ENCODE peak calls at places on chromosomes 2 and 18, in four cellular contexts. One of them, this sample, is unnamed.

GRCh38 chr18:8706545-8706980 is 1.2 kb downstream of the MTCL1 start:
- DNase-seq in HepG2: no peak
- DNase-seq in GM12878: no peak
- DNase-seq in H1: no peak
- DNase-seq in this sample: no peak

GRCh38 chr18:24031916-24032315 is 17.4 kb downstream of the TTC39C start:
- DNase-seq in GM12878: no peak
- DNase-seq in H1: no peak
- DNase-seq in HepG2: no peak
- DNase-seq in this sample: no peak

GRCh38 chr2:241941691-241942301 is 72.3 kb downstream of the RTP5 start:
- DNase-seq in HepG2: no peak
- DNase-seq in H1: no peak
- DNase-seq in GM12878: no peak
- DNase-seq in this sample: no peak

GRCh38 chr18:13356032-13356431 is 137.5 kb downstream of the LDLRAD4 start:
- DNase-seq in HepG2: no peak
- DNase-seq in H1: no peak
- DNase-seq in GM12878: no peak
- DNase-seq in this sample: no peak

GRCh38 chr2:213214209-213214608 is 62.8 kb upstream of the IKZF2 start:
- DNase-seq in HepG2: no peak
- DNase-seq in GM12878: no peak
- DNase-seq in H1: no peak
- DNase-seq in this sample: no peak

GRCh38 chr18:63119647-63120046 is 199.9 kb downstream of the BCL2 start:
- DNase-seq in GM12878: no peak
- DNase-seq in HepG2: peak; percentile 6
- DNase-seq in H1: no peak
- DNase-seq in this sample: peak; percentile 33

GRCh38 chr2:144102386-144102785 is 417.5 kb downstream of the ZEB2 start:
- DNase-seq in GM12878: no peak
- DNase-seq in H1: no peak
- DNase-seq in HepG2: no peak
- DNase-seq in this sample: no peak

GRCh38 chr2:1658394-1659151 is 85.7 kb downstream of the PXDN start:
- DNase-seq in H1: no peak
- DNase-seq in HepG2: no peak
- DNase-seq in GM12878: no peak
- DNase-seq in this sample: no peak

GRCh38 chr18:50277935-50278334 is 3.4 kb downstream of the MBD1 start:
- DNase-seq in HepG2: no peak
- DNase-seq in H1: no peak
- DNase-seq in GM12878: no peak
- DNase-seq in this sample: no peak

GRCh38 chr2:12202702-12203101 is 456.3 kb downstream of the LPIN1 start:
- DNase-seq in HepG2: no peak
- DNase-seq in GM12878: no peak
- DNase-seq in H1: no peak
- DNase-seq in this sample: no peak

GRCh38 chr18:28109781-28110460 is 67.0 kb downstream of the CDH2 start:
- DNase-seq in HepG2: no peak
- DNase-seq in H1: no peak
- DNase-seq in GM12878: no peak
- DNase-seq in this sample: no peak

GRCh38 chr2:85057236-85057635 is 76.0 kb upstream of the TCF7L1 start:
- DNase-seq in H1: no peak
- DNase-seq in GM12878: no peak
- DNase-seq in HepG2: no peak
- DNase-seq in this sample: no peak

GRCh38 chr18:31825772-31826171 is 65.1 kb upstream of the SLC25A52 start:
- DNase-seq in GM12878: peak; percentile 31
- DNase-seq in HepG2: no peak
- DNase-seq in H1: peak; percentile 78
- DNase-seq in this sample: no peak

GRCh38 chr18:8264861-8265411 is 344.3 kb upstream of the RAB12 start:
- DNase-seq in H1: no peak
- DNase-seq in HepG2: peak; percentile 17
- DNase-seq in GM12878: no peak
- DNase-seq in this sample: no peak

GRCh38 chr18:50817898-50818250 is 1.9 kb downstream of the MRO start:
- DNase-seq in GM12878: no peak
- DNase-seq in HepG2: no peak
- DNase-seq in H1: no peak
- DNase-seq in this sample: no peak

GRCh38 chr2:205580591-205580990 is 101.7 kb upstream of the NRP2 start:
- DNase-seq in H1: no peak
- DNase-seq in HepG2: no peak
- DNase-seq in GM12878: no peak
- DNase-seq in this sample: no peak

GRCh38 chr2:192099742-192100141 is 95.0 kb downstream of the TMEFF2 start:
- DNase-seq in H1: no peak
- DNase-seq in GM12878: no peak
- DNase-seq in HepG2: no peak
- DNase-seq in this sample: no peak

GRCh38 chr2:72932045-72932444 is 14.7 kb downstream of the EMX1 start:
- DNase-seq in HepG2: no peak
- DNase-seq in H1: no peak
- DNase-seq in GM12878: no peak
- DNase-seq in this sample: no peak

GRCh38 chr2:19244460-19245363 is 113.7 kb downstream of the OSR1 start:
- DNase-seq in H1: no peak
- DNase-seq in HepG2: no peak
- DNase-seq in GM12878: no peak
- DNase-seq in this sample: no peak

GRCh38 chr2:117960231-117960630 is 53.6 kb downstream of the CCDC93 start:
- DNase-seq in H1: no peak
- DNase-seq in GM12878: no peak
- DNase-seq in HepG2: no peak
- DNase-seq in this sample: no peak

GRCh38 chr2:177740718-177741117 is 331.9 kb downstream of the PDE11A start:
- DNase-seq in HepG2: no peak
- DNase-seq in H1: no peak
- DNase-seq in GM12878: no peak
- DNase-seq in this sample: no peak

GRCh38 chr2:111071480-111072143 is 49.1 kb upstream of the BCL2L11 start:
- DNase-seq in HepG2: no peak
- DNase-seq in H1: no peak
- DNase-seq in GM12878: peak; percentile 35
- DNase-seq in this sample: no peak

GRCh38 chr2:98015681-98016080 is 19.9 kb upstream of the TMEM131 start:
- DNase-seq in GM12878: no peak
- DNase-seq in HepG2: no peak
- DNase-seq in H1: no peak
- DNase-seq in this sample: no peak

GRCh38 chr2:135164431-135164830 is 112.3 kb downstream of the RAB3GAP1 start:
- DNase-seq in HepG2: no peak
- DNase-seq in GM12878: no peak
- DNase-seq in H1: no peak
- DNase-seq in this sample: no peak

GRCh38 chr2:64770781-64771334 is 117.1 kb upstream of the SERTAD2 start:
- DNase-seq in GM12878: no peak
- DNase-seq in H1: no peak
- DNase-seq in HepG2: no peak
- DNase-seq in this sample: no peak

GRCh38 chr2:204203704-204204103 is 267.1 kb downstream of the ICOS start:
- DNase-seq in HepG2: no peak
- DNase-seq in GM12878: no peak
- DNase-seq in H1: no peak
- DNase-seq in this sample: no peak

GRCh38 chr2:144452169-144453038 is 67.5 kb downstream of the ZEB2 start:
- DNase-seq in GM12878: no peak
- DNase-seq in HepG2: no peak
- DNase-seq in H1: no peak
- DNase-seq in this sample: peak; percentile 52

GRCh38 chr2:112614201-112614840 is 29.9 kb downstream of the CHCHD5 start:
- DNase-seq in GM12878: no peak
- DNase-seq in HepG2: peak; percentile 28
- DNase-seq in H1: peak; percentile 67
- DNase-seq in this sample: no peak

GRCh38 chr18:3014501-3015202 is 1.7 kb upstream of the LPIN2 start:
- DNase-seq in H1: no peak
- DNase-seq in GM12878: no peak
- DNase-seq in HepG2: no peak
- DNase-seq in this sample: no peak

GRCh38 chr18:79952996-79953559 is 1.6 kb upstream of the SLC66A2 start:
- DNase-seq in GM12878: no peak
- DNase-seq in HepG2: no peak
- DNase-seq in H1: peak; percentile 73
- DNase-seq in this sample: no peak

GRCh38 chr18:79904357-79905147 is 46.9 kb downstream of the SLC66A2 start:
- DNase-seq in HepG2: no peak
- DNase-seq in H1: peak; percentile 33
- DNase-seq in GM12878: no peak
- DNase-seq in this sample: no peak

GRCh38 chr2:143034292-143035074 is 94.7 kb upstream of the ARHGAP15 start:
- DNase-seq in HepG2: peak; percentile 90
- DNase-seq in H1: no peak
- DNase-seq in GM12878: peak; percentile 53
- DNase-seq in this sample: peak; percentile 65

GRCh38 chr18:3836937-3837336 is 387.0 kb downstream of the TGIF1 start:
- DNase-seq in H1: no peak
- DNase-seq in GM12878: no peak
- DNase-seq in HepG2: no peak
- DNase-seq in this sample: no peak

GRCh38 chr18:73296686-73297085 is 428.9 kb upstream of the NETO1 start:
- DNase-seq in H1: no peak
- DNase-seq in HepG2: no peak
- DNase-seq in GM12878: no peak
- DNase-seq in this sample: no peak

GRCh38 chr2:76413436-76413835 is 702.7 kb upstream of the GCFC2 start:
- DNase-seq in GM12878: no peak
- DNase-seq in H1: no peak
- DNase-seq in HepG2: no peak
- DNase-seq in this sample: no peak

DNA sequence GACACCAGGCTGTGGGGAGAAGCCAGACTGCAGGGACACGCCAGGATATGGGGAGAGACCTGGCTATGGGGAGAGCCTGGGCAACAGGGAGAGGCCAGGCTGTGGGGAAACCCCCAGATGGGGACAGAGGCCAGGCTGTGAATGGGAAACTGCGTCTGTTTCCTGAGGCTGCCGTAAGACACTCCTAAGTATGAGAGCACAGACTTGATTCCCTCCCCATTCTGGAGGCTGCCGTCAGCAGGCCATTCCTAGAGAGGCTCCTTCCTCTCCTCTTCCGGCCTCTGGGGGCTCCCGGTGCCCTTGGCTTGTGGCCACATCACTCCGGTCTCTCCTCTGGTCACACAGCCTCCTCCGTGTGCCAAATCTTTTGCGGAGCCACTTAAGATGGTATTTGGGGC is 32.3 kb downstream of the ADI1 start:
- DNase-seq in GM12878: no peak
- DNase-seq in HepG2: no peak
- DNase-seq in H1: no peak
- DNase-seq in this sample: no peak
- TF ChIP-seq SUZ12 in GM12878: no peak
- TF ChIP-seq SUZ12 in HepG2: no peak
- TF ChIP-seq SUZ12 in H1: no peak
- TF ChIP-seq SUZ12 in this sample: no peak

DNA sequence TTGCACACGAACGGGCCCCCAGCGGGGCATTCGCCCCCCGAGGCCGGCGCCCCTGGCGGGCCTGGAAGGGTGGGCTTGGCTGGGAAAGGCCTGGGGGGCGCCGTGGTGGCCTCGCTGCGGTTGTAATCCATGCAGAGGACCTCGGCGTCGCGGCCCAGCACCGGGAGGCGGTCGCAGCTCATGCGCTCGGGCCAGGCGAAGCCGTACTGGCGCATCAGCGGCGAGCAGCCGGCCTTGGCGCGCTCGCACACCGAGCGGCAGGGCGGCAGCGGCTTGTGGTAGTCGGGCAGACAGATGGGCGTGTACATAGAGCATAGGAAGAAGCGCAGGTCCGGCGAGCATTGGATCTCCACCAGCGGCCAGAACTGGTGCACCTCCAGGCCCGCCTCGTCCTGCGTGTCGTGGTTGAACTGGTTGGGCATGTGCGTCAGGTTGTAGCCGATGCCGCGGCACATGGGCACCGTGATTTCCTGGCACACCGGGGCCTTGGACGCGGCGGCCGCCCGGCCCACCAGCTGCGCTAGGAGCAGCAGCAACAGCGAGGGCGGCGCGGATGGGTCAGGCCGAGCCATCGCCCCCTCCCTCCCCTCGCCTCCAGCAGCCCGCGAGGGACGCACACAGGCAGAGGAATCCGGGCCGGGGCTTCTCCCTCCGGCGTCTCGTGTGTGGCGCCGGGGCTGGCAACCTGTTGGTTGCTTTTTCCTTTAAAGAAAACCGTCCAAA is 1.4 kb downstream of the FZD5 start:
- DNase-seq in HepG2: peak; percentile 38
- DNase-seq in H1: peak; percentile 73
- DNase-seq in GM12878: no peak
- DNase-seq in this sample: peak; percentile 33
- TF ChIP-seq SP1 in HepG2: no peak
- TF ChIP-seq SP1 in H1: no peak
- TF ChIP-seq SP1 in GM12878: no peak
- TF ChIP-seq SP1 in this sample: no peak

GRCh38 chr2:168211664-168212163 is 35.7 kb downstream of the STK39 start:
- DNase-seq in GM12878: no peak
- DNase-seq in H1: no peak
- DNase-seq in HepG2: no peak
- DNase-seq in this sample: no peak
- TF ChIP-seq SUZ12 in GM12878: no peak
- TF ChIP-seq SUZ12 in H1: no peak
- TF ChIP-seq SUZ12 in HepG2: no peak
- TF ChIP-seq SUZ12 in this sample: no peak

GRCh38 chr2:148817210-148817708 is 57.8 kb upstream of the KIF5C start:
- DNase-seq in H1: peak; percentile 44
- DNase-seq in GM12878: no peak
- DNase-seq in HepG2: no peak
- DNase-seq in this sample: no peak
- TF ChIP-seq SP1 in H1: no peak
- TF ChIP-seq SP1 in GM12878: no peak
- TF ChIP-seq SP1 in HepG2: no peak
- TF ChIP-seq SP1 in this sample: no peak

GRCh38 chr2:217994776-217995274 is 8.0 kb downstream of the TNS1 start:
- DNase-seq in GM12878: no peak
- DNase-seq in H1: no peak
- DNase-seq in HepG2: no peak
- DNase-seq in this sample: no peak
- TF ChIP-seq SUZ12 in GM12878: no peak
- TF ChIP-seq SUZ12 in H1: no peak
- TF ChIP-seq SUZ12 in HepG2: no peak
- TF ChIP-seq SUZ12 in this sample: no peak

DNA sequence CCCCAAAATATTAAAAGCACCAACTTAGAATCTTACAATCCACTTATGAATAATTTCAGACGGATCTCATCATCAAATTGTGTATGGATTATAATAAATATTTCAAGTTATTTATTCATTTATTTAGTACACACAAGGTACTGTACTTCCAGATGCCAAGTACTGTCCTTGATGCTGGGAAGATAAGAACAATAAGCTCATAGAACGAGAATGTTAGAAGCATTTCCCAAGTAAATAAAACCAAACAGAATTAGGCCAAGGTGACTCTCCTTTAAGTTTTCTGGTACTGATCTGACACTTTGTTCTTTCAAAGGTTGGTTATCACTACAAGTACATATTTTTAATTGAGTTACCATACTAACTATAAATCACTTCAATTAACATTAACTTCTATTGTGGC is 416.1 kb upstream of the ETAA1 start:
- DNase-seq in GM12878: no peak
- DNase-seq in HepG2: no peak
- DNase-seq in H1: no peak
- DNase-seq in this sample: no peak
- TF ChIP-seq SP1 in GM12878: no peak
- TF ChIP-seq SP1 in HepG2: no peak
- TF ChIP-seq SP1 in H1: no peak
- TF ChIP-seq SP1 in this sample: no peak